ENCODE peak calls at places on chromosome 11, in nine cellular contexts. J is activated naive CD8-positive, alpha-beta T cell treated with anti-CD3 and anti-CD28 coated beads for 36 hours; V is activated CD4-positive, CD25-positive, alpha-beta regulatory T cell treated with anti-CD3 and anti-CD28 coated beads, Interleukin-2, amount 50 U/mL, for 72 hours; H is NCI-H2107; S is stimulated activated CD4-positive, alpha-beta T cell treated with anti-CD3 and anti-CD28 coated beads, Interleukin-1b, Interleukin-23, amount 100 ng/mL, for 1 hour; L is fibroblast of lung; O is EH; N is posterior cingulate gyrus; R is SJSA1. K is an unnamed sample.

GRCh38 chr11:74449369-74449931 is 17.9 kb downstream of the KCNE3 start:
- DNase-seq in J (peak; percentile 19), V (no peak), H (peak; percentile 72), S (peak; percentile 10), L (peak; percentile 66), O (peak; percentile 84), N (no peak), R (peak; percentile 31), K (peak; percentile 29)

GRCh38 chr11:61679893-61680621 is at the start of gene DAGLA:
- DNase-seq in J (peak; percentile 79), V (peak; percentile 77), H (peak; percentile 45), S (peak; percentile 56), L (peak; percentile 42), O (peak; percentile 64), N (peak; percentile 74), R (peak; percentile 83), K (peak; percentile 83)

GRCh38 chr11:8709002-8709672 is 26.5 kb downstream of the RPL27A start:
- DNase-seq in J (no peak), V (no peak), H (no peak), S (no peak), L (peak; percentile 98), O (peak; percentile 99), N (no peak), R (peak; percentile 78), K (peak; percentile 50)

GRCh38 chr11:44309483-44310197 is at the start of gene ALX4:
- DNase-seq in J (peak; percentile 44), V (no peak), H (no peak), S (no peak), L (peak; percentile 17), O (peak; percentile 80), N (no peak), R (peak; percentile 90), K (no peak)

GRCh38 chr11:77879218-77879617 is 58.3 kb downstream of the AAMDC start:
- DNase-seq in J (no peak), V (no peak), H (no peak), S (no peak), L (peak; percentile 14), O (peak; percentile 29), N (no peak), R (no peak), K (no peak)

GRCh38 chr11:11409916-11410315 is 56.9 kb upstream of the CSNK2A3 start:
- DNase-seq in J (no peak), V (no peak), H (peak; percentile 64), S (no peak), L (no peak), O (no peak), N (no peak), R (no peak), K (no peak)

GRCh38 chr11:72668645-72669347 is 5.4 kb downstream of the PDE2A start:
- DNase-seq in J (peak; percentile 81), V (peak; percentile 40), H (peak; percentile 30), S (no peak), L (peak; percentile 12), O (no peak), N (no peak), R (no peak), K (no peak)

GRCh38 chr11:126734752-126735151 is 265.8 kb downstream of the KIRREL3 start:
- DNase-seq in J (no peak), V (no peak), H (no peak), S (no peak), L (no peak), O (no peak), N (no peak), R (no peak), K (no peak)

GRCh38 chr11:48063424-48063978 is 83.1 kb downstream of the PTPRJ start:
- DNase-seq in J (no peak), V (no peak), H (no peak), S (no peak), L (peak; percentile 98), O (peak; percentile 99), N (no peak), R (peak; percentile 97), K (no peak)

GRCh38 chr11:123523539-123523938 is 93.5 kb downstream of the GRAMD1B start:
- DNase-seq in J (no peak), V (no peak), H (no peak), S (no peak), L (no peak), O (no peak), N (no peak), R (no peak), K (no peak)

GRCh38 chr11:121661796-121662508 is 209.2 kb upstream of the SORL1-AS1 start:
- DNase-seq in J (no peak), V (no peak), H (no peak), S (no peak), L (peak; percentile 83), O (peak; percentile 93), N (no peak), R (no peak), K (no peak)

GRCh38 chr11:73257342-73258103 is 14.6 kb upstream of the P2RY6 start:
- DNase-seq in J (no peak), V (peak; percentile 9), H (no peak), S (no peak), L (peak; percentile 98), O (peak; percentile 98), N (no peak), R (peak; percentile 54), K (peak; percentile 25)

GRCh38 chr11:133902506-133902905 is 54.3 kb downstream of the IGSF9B start:
- DNase-seq in J (no peak), V (no peak), H (no peak), S (no peak), L (no peak), O (no peak), N (peak; percentile 2), R (no peak), K (peak; percentile 9)

GRCh38 chr11:69055212-69055586 is 6.5 kb downstream of the TPCN2 start:
- DNase-seq in J (no peak), V (no peak), H (no peak), S (no peak), L (no peak), O (no peak), N (no peak), R (no peak), K (peak; percentile 65)

GRCh38 chr11:3060436-3061025 is 3.3 kb upstream of the CARS1 start:
- DNase-seq in J (no peak), V (no peak), H (no peak), S (no peak), L (no peak), O (no peak), N (no peak), R (no peak), K (no peak)